ENCODE peak calls at places on chromosome 7, in nine cellular contexts. I is iPS-NIHi11, R is RPMI8226, B is HuH-7, U is NCI-H2081, W is posterior cingulate gyrus, K is GDM1, G is ELF-1, A is stromal cell of bone marrow. T is an unnamed sample.

GRCh38 chr7:79968894-79969293 is 165.7 kb upstream of the GNAI1 start:
- DNase-seq in I (no peak), R (no peak), B (no peak), U (no peak), W (no peak), K (no peak), G (no peak), A (no peak), T (no peak)

GRCh38 chr7:64907641-64908326 is 4.7 kb downstream of the ZNF273 start:
- DNase-seq in I (no peak), R (no peak), B (no peak), U (no peak), W (no peak), K (no peak), G (no peak), A (no peak), T (no peak)

GRCh38 chr7:836429-836828 is 4.2 kb downstream of the SUN1 start:
- DNase-seq in I (no peak), R (no peak), B (peak; percentile 77), U (no peak), W (no peak), K (no peak), G (peak; percentile 49), A (no peak), T (no peak)

GRCh38 chr7:4725014-4725951 is 43.2 kb downstream of the FOXK1 start:
- DNase-seq in I (peak; percentile 68), R (peak; percentile 54), B (no peak), U (no peak), W (peak; percentile 75), K (no peak), G (peak; percentile 95), A (peak; percentile 86), T (peak; percentile 84)

GRCh38 chr7:94513565-94513860 is 3.9 kb downstream of the CASD1 start:
- DNase-seq in I (no peak), R (no peak), B (no peak), U (no peak), W (no peak), K (no peak), G (no peak), A (no peak), T (no peak)

GRCh38 chr7:12683678-12684077 is 3.8 kb upstream of the ARL4A start:
- DNase-seq in I (no peak), R (no peak), B (no peak), U (no peak), W (no peak), K (no peak), G (no peak), A (no peak), T (no peak)

GRCh38 chr7:87474046-87474445 is 1.4 kb downstream of the ABCB4 start:
- DNase-seq in I (no peak), R (no peak), B (no peak), U (no peak), W (no peak), K (no peak), G (no peak), A (no peak), T (no peak)

GRCh38 chr7:127798769-127799372 is 146.9 kb downstream of the SND1 start:
- DNase-seq in I (no peak), R (no peak), B (no peak), U (no peak), W (no peak), K (no peak), G (no peak), A (no peak), T (no peak)

GRCh38 chr7:17318146-17318545 is 19.7 kb downstream of the AHR start:
- DNase-seq in I (no peak), R (no peak), B (no peak), U (no peak), W (no peak), K (no peak), G (no peak), A (peak; percentile 70), T (no peak)

GRCh38 chr7:97499204-97499603 is 232.7 kb upstream of the TAC1 start:
- DNase-seq in I (peak; percentile 54), R (peak; percentile 35), B (peak; percentile 39), U (peak; percentile 56), W (no peak), K (no peak), G (peak; percentile 20), A (peak; percentile 6), T (peak; percentile 1)

GRCh38 chr7:92534572-92534971 is 6.0 kb downstream of the RBM48 start:
- DNase-seq in I (no peak), R (no peak), B (no peak), U (no peak), W (no peak), K (no peak), G (no peak), A (no peak), T (no peak)

GRCh38 chr7:106535234-106536026 is 125.5 kb downstream of the CCDC71L start:
- DNase-seq in I (no peak), R (no peak), B (no peak), U (no peak), W (no peak), K (no peak), G (no peak), A (no peak), T (no peak)

GRCh38 chr7:23012797-23013714 is 874 bp downstream of the HYCC1 start:
- DNase-seq in I (peak; percentile 20), R (peak; percentile 70), B (peak; percentile 26), U (peak; percentile 44), W (peak; percentile 32), K (no peak), G (peak; percentile 49), A (no peak), T (no peak)

GRCh38 chr7:7969306-7970112 is 913 bp downstream of the GLCCI1 start:
- DNase-seq in I (peak; percentile 44), R (peak; percentile 77), B (peak; percentile 58), U (peak; percentile 47), W (peak; percentile 22), K (no peak), G (peak; percentile 69), A (peak; percentile 18), T (peak; percentile 48)

GRCh38 chr7:46494026-46494425 is 573.0 kb upstream of the IGFBP3 start:
- DNase-seq in I (no peak), R (no peak), B (no peak), U (no peak), W (no peak), K (no peak), G (peak; percentile 24), A (peak; percentile 71), T (no peak)

T was measured in nucleus accumbens.